ENCODE peak calls at places on chromosomes 6 and 20, in five cellular contexts. D, Q, W, T and O are unnamed samples.

GRCh38 chr6:31621991-31622390 is 1.5 kb downstream of the PRRC2A start:
- DNase-seq in Q (peak; percentile 12), T (no peak), D (no peak), W (no peak), O (no peak)

GRCh38 chr20:32741151-32741550 is 2.1 kb downstream of the COMMD7 start:
- DNase-seq in W (no peak), Q (no peak), D (no peak), T (no peak), O (no peak)

GRCh38 chr6:73123632-73124329 is 101.5 kb downstream of the KHDC1L start:
- DNase-seq in Q (no peak), T (no peak), W (no peak), D (no peak), O (no peak)

GRCh38 chr20:23889775-23890187 is 10.2 kb upstream of the CST5 start:
- DNase-seq in D (peak; percentile 73), T (no peak), W (peak; percentile 83), Q (peak; percentile 71), O (peak; percentile 78)

GRCh38 chr6:108982154-108983113 is 112.2 kb downstream of the SESN1 start:
- DNase-seq in D (no peak), Q (no peak), T (no peak), W (no peak), O (no peak)

GRCh38 chr6:73803562-73804221 is 107.7 kb downstream of the CD109 start:
- DNase-seq in W (peak; percentile 37), T (peak; percentile 98), D (peak; percentile 78), Q (peak; percentile 91), O (peak; percentile 79)

GRCh38 chr6:144265390-144265789 is 19.7 kb upstream of the UTRN start:
- DNase-seq in D (peak; percentile 96), T (peak; percentile 86), Q (no peak), W (peak; percentile 44), O (peak; percentile 86)

GRCh38 chr6:26152226-26153101 is 65.2 kb downstream of the HFE start:
- DNase-seq in T (peak; percentile 66), W (no peak), D (no peak), Q (peak; percentile 84), O (no peak)

GRCh38 chr6:24283043-24283985 is 74.5 kb downstream of the DCDC2 start:
- DNase-seq in T (peak; percentile 75), D (peak; percentile 91), W (peak; percentile 80), Q (peak; percentile 63), O (peak; percentile 89)

GRCh38 chr6:138397128-138397814 is 6.8 kb upstream of the HEBP2 start:
- DNase-seq in D (no peak), Q (no peak), T (no peak), W (no peak), O (no peak)

GRCh38 chr20:7589164-7589563 is 351.1 kb downstream of the HAO1 start:
- DNase-seq in W (no peak), T (no peak), Q (no peak), D (no peak), O (no peak)

GRCh38 chr6:6699741-6700367 is 111.3 kb downstream of the LY86 start:
- DNase-seq in W (peak; percentile 90), Q (peak; percentile 95), T (peak; percentile 92), D (peak; percentile 49), O (peak; percentile 28)

GRCh38 chr6:80605165-80605989 is 498.9 kb downstream of the BCKDHB start:
- DNase-seq in Q (peak; percentile 57), W (no peak), D (peak; percentile 74), T (peak; percentile 49), O (peak; percentile 55)

GRCh38 chr6:69232506-69233194 is 564.2 kb downstream of the LMBRD1 start:
- DNase-seq in Q (peak; percentile 56), T (peak; percentile 47), D (peak; percentile 91), W (peak; percentile 49), O (peak; percentile 90)

GRCh38 chr6:54786154-54786553 is 60.4 kb upstream of the FAM83B start:
- DNase-seq in W (no peak), T (no peak), Q (no peak), D (no peak), O (no peak)

GRCh38 chr6:85456782-85457181 is 6.9 kb downstream of the NT5E start:
- DNase-seq in W (no peak), D (no peak), T (no peak), Q (no peak), O (no peak)
- H3K4me3 ChIP-seq in W (no peak overlapping the region), D (no peak overlapping the region), T (no peak overlapping the region), Q (no peak overlapping the region), O (no peak overlapping the region)

GRCh38 chr6:16206595-16207037 is 31.8 kb upstream of the GMPR start:
- DNase-seq in W (peak; percentile 47), Q (peak; percentile 64), T (peak; percentile 78), D (peak; percentile 83), O (peak; percentile 67)

GRCh38 chr6:16212276-16212675 is 26.1 kb upstream of the GMPR start:
- DNase-seq in D (no peak), W (no peak), T (no peak), Q (no peak), O (no peak)

GRCh38 chr6:16209539-16209938 is 28.8 kb upstream of the GMPR start:
- DNase-seq in W (no peak), T (no peak), Q (no peak), D (no peak), O (no peak)

GRCh38 chr6:16205377-16206144 is 32.8 kb upstream of the GMPR start:
- DNase-seq in Q (no peak), T (peak; percentile 96), D (no peak), W (no peak), O (no peak)

GRCh38 chr6:16208989-16209388 is 29.4 kb upstream of the GMPR start:
- DNase-seq in Q (no peak), D (no peak), T (no peak), W (no peak), O (no peak)
- H3K27ac ChIP-seq in Q (no peak overlapping the region), D (no peak overlapping the region), T (no peak overlapping the region), W (no peak overlapping the region), O (no peak overlapping the region)

GRCh38 chr6:52106994-52107393 is 19.6 kb upstream of the PKHD1 start:
- DNase-seq in T (no peak), W (no peak), Q (no peak), D (no peak), O (no peak)
- H2AFZ ChIP-seq in T (no peak overlapping the region), W (no peak overlapping the region), Q (no peak overlapping the region), D (peak overlapping the region; percentile 87), O (peak overlapping the region; percentile 12)

DNA sequence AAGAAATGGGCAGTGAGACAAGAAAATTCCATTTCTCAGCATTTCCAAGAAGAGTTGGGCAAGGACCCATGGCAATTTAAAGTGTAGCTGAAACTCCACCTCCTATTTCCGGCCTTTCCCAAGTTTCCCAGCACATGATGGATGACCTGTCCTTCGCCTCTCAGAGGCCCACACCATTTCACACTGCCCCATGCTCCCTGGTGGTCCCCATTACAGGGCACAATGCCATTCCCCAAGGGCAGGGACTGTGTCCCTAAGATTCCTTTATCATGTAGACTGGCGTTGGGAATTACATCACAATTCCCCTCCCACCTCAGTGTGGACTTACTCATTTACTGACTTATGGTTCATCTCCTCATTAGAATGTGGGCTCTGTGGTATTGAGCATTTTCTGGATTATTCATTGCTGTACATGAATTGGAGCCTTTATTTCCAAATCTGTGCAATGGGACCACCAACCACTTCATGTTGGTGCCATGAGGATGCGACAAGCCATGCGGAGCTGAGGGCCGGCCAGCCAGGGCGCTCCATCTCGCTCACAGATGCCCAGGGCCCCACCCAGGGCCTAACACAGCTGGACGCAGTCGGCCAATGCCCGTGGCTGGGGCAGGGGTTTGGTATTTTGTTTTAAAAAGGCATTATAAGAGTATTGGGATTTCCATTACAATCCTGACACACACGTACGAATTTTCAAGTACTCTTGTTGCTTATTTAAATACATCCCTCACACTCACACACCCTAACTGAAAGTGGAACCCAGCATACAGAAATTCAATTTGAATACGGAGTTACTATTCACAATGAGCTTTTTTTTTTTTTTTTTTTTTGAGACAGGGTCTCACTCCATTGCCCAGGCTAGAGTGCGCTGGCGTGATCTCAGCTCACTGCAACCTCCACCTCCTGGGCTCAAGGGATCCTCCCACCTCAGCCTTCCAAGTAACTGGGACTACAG is 5.4 kb downstream of the ACSS1 start:
- DNase-seq in Q (no peak), D (no peak), T (peak; percentile 35), W (no peak), O (no peak)
- H3K4me3 ChIP-seq in Q (no peak overlapping the region), D (no peak overlapping the region), T (no peak overlapping the region), W (no peak overlapping the region), O (no peak overlapping the region)

DNA sequence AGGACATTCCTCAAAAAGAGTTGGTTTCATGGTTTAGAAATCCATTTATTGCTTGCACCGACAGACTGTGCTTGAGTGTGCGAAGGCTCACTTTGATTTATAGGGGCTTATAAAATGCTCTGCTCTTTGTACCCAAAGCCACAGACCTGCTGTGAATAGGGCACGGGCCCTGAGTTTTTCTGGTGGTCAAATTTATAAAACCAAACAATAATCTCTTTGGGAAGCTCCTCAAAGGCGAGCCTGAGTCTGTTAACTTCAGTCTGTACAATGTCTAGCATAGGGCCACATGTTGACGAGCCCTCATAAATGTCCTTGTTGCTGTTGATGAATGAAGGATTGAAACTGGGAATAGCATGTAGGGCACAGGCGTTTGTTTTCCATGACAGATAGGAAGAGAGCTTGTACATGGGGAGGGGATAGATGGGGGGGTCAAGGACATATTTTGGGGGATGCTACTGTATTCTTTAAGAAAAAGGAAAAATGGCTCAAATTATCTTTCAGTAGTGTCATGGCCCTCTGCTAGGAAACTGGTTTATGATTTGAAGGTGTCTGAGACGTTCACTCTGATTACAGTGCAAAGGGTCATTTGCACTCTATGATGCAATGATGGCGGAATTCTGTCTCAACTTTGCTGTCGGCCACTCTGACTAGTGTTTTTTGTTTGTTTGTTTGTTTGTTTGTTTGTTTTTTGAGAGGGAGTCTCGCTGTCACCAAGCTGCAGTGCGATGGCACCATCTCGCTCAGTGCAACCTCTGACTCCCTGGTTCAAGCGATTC is 179.8 kb downstream of the SOX4 start:
- DNase-seq in T (no peak), Q (no peak), D (no peak), W (no peak), O (no peak)
- H3K27ac ChIP-seq in T (no peak overlapping the region), Q (no peak overlapping the region), D (peak overlapping the region; percentile 45), W (no peak overlapping the region), O (peak overlapping the region; percentile 95)

DNA sequence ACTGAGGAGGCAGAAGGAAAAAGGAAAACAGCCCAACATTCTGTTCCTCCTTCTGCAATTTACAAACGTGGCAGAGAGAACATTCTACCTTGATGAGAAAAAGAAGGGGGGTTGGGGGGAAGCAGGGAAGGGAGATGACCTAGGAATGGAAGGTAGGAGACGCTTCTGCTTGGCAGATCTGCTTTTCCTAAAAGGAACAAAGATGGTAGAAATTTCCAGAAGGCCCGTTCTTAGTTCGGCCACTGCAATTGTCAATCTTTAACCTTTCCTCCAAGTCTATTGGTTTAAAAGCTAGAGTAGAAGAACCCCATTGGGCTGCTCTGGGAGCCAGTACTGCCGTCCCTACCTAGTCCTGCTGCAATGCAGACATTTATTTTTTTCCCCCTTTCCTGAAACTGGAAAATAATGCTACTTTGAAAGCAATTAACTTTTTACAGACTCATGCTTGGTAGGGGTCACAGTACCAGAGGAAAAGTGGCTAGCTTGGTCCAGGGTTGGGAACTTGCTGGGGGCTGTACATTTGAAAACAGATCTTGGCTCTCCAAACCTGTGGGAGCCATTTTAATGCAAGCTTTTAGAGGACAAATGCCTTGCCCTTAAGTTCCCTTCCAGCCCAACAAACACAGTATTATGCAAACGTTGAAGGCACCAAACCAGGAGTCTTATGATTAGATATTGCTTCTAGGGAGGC is 2.7 kb downstream of the ZMYND8 start:
- DNase-seq in D (no peak), W (no peak), Q (no peak), T (peak; percentile 56), O (no peak)
- H2AFZ ChIP-seq in D (no peak overlapping the region), W (no peak overlapping the region), Q (no peak overlapping the region), T (no peak overlapping the region), O (no peak overlapping the region)